ENCODE peak calls at places on chromosomes 12 and 14, in seven cellular contexts. H is SK-MEL-5; L is substantia nigra; O is stimulated activated CD4-positive, alpha-beta T cell treated with anti-CD3 and anti-CD28 coated beads, Interleukin-2, amount 100 ng/mL, for 48 hours; K is fibroblast of lung; A is stimulated activated CD8-positive, alpha-beta memory T cell treated with anti-CD3 and anti-CD28 coated beads, Interleukin-2, amount 100 ng/mL, for 1 hour; Z is Peyer's patch. C is an unnamed sample.

GRCh38 chr12:40106202-40106533 is 287 bp upstream of the SLC2A13 start:
- DNase-seq in H (no peak), L (no peak), O (no peak), K (no peak), A (no peak), Z (no peak), C (no peak)

GRCh38 chr14:88128811-88129210 is 123.9 kb downstream of the GPR65 start:
- DNase-seq in H (no peak), L (no peak), O (no peak), K (no peak), A (no peak), Z (no peak), C (no peak)

GRCh38 chr14:74975059-74975810 is 19.8 kb upstream of the PGF start:
- DNase-seq in H (no peak), L (no peak), O (no peak), K (peak; percentile 33), A (no peak), Z (no peak), C (no peak)

GRCh38 chr14:81256289-81256960 is 35.7 kb upstream of the GTF2A1 start:
- DNase-seq in H (no peak), L (no peak), O (no peak), K (no peak), A (no peak), Z (no peak), C (no peak)

GRCh38 chr14:24996930-24997329 is 53.0 kb downstream of the STXBP6 start:
- DNase-seq in H (no peak), L (no peak), O (no peak), K (no peak), A (no peak), Z (no peak), C (no peak)

GRCh38 chr12:108720757-108721514 is 10.4 kb downstream of the CORO1C start:
- DNase-seq in H (peak; percentile 50), L (no peak), O (no peak), K (peak; percentile 59), A (no peak), Z (no peak), C (no peak)

GRCh38 chr14:55720796-55721195 is 140.8 kb downstream of the KTN1 start:
- DNase-seq in H (no peak), L (no peak), O (no peak), K (no peak), A (no peak), Z (no peak), C (no peak)

GRCh38 chr12:19273482-19274330 is 144.2 kb downstream of the PLEKHA5 start:
- DNase-seq in H (peak; percentile 94), L (no peak), O (peak; percentile 23), K (peak; percentile 93), A (peak; percentile 45), Z (no peak), C (peak; percentile 33)

GRCh38 chr12:28909291-28909690 is 239.8 kb upstream of the FAR2 start:
- DNase-seq in H (no peak), L (no peak), O (no peak), K (peak; percentile 31), A (no peak), Z (no peak), C (no peak)

GRCh38 chr14:38731962-38732361 is 371.1 kb downstream of the SEC23A start:
- DNase-seq in H (no peak), L (no peak), O (no peak), K (no peak), A (no peak), Z (no peak), C (no peak)

GRCh38 chr12:12167847-12168246 is 97.1 kb downstream of the BCL2L14 start:
- DNase-seq in H (no peak), L (no peak), O (no peak), K (no peak), A (no peak), Z (no peak), C (no peak)

GRCh38 chr14:103704708-103705107 is 10.5 kb downstream of the XRCC3 start:
- DNase-seq in H (no peak), L (no peak), O (no peak), K (no peak), A (no peak), Z (no peak), C (no peak)

GRCh38 chr14:105878554-105878953 is 352.2 kb downstream of the TMEM121 start:
- DNase-seq in H (no peak), L (no peak), O (no peak), K (no peak), A (no peak), Z (no peak), C (no peak)

GRCh38 chr14:69260979-69261605 is 1.1 kb downstream of the GALNT16 start:
- DNase-seq in H (no peak), L (no peak), O (peak; percentile 58), K (no peak), A (no peak), Z (peak; percentile 74), C (no peak)

GRCh38 chr12:108597559-108598471 is at the start of gene TMEM119:
- DNase-seq in H (no peak), L (no peak), O (no peak), K (peak; percentile 75), A (no peak), Z (no peak), C (no peak)

GRCh38 chr14:77605392-77605978 is 11.0 kb downstream of the SPTLC2 start:
- DNase-seq in H (no peak), L (no peak), O (no peak), K (no peak), A (no peak), Z (no peak), C (no peak)

GRCh38 chr12:99339663-99340062 is 307.9 kb upstream of the GARIN6 start:
- DNase-seq in H (no peak), L (no peak), O (no peak), K (no peak), A (no peak), Z (no peak), C (no peak)

GRCh38 chr14:94466706-94467370 is 9.2 kb downstream of the SERPINA9 start:
- DNase-seq in H (no peak), L (no peak), O (no peak), K (no peak), A (no peak), Z (no peak), C (no peak)

GRCh38 chr12:3463927-3464326 is 27.1 kb upstream of the PRMT8 start:
- DNase-seq in H (peak; percentile 4), L (no peak), O (no peak), K (no peak), A (no peak), Z (no peak), C (no peak)

GRCh38 chr12:123660328-123660727 is 10.6 kb upstream of the TCTN2 start:
- DNase-seq in H (peak; percentile 86), L (no peak), O (no peak), K (peak; percentile 89), A (no peak), Z (no peak), C (no peak)

GRCh38 chr12:1917172-1918070 is 1.0 kb downstream of the CACNA2D4 start:
- DNase-seq in H (no peak), L (no peak), O (no peak), K (no peak), A (no peak), Z (no peak), C (peak; percentile 7)

GRCh38 chr14:61438860-61439765 is 117.7 kb downstream of the PRKCH start:
- DNase-seq in H (peak; percentile 79), L (no peak), O (no peak), K (peak; percentile 34), A (no peak), Z (no peak), C (no peak)

GRCh38 chr14:54772451-54772881 is 130.2 kb downstream of the GCH1 start:
- DNase-seq in H (no peak), L (no peak), O (no peak), K (peak; percentile 60), A (no peak), Z (no peak), C (no peak)

GRCh38 chr14:51674294-51675002 is 22.7 kb downstream of the FRMD6 start:
- DNase-seq in H (no peak), L (no peak), O (no peak), K (no peak), A (no peak), Z (no peak), C (no peak)

GRCh38 chr12:123063535-123063934 is 83.1 kb downstream of the ARL6IP4 start:
- DNase-seq in H (peak; percentile 54), L (no peak), O (no peak), K (peak; percentile 32), A (no peak), Z (no peak), C (no peak)

GRCh38 chr12:104154806-104155205 is 16.8 kb upstream of the NFYB start:
- DNase-seq in H (no peak), L (no peak), O (no peak), K (no peak), A (no peak), Z (no peak), C (no peak)